ENCODE peak calls at places on chromosomes 3 and 15, in eight cellular contexts. Z is epithelial cell of esophagus, B is osteoblast, O is psoas muscle, D is body of pancreas, N is astrocyte of the spinal cord, V is right atrium auricular region, T is IMR-90. U is an unnamed sample.

GRCh38 chr3:115279939-115280338 is 132.9 kb upstream of the ZBTB20 start:
- DNase-seq in Z (no peak), B (peak), O (no peak), D (no peak), N (no peak), V (no peak), T (peak), U (no peak)

GRCh38 chr3:131361464-131362421 is 19.8 kb upstream of the NUDT16 start:
- DNase-seq in Z (peak), B (peak), O (peak), D (peak), N (peak), V (peak), T (peak), U (peak)

GRCh38 chr3:107370902-107371301 is 6.3 kb upstream of the CCDC54 start:
- DNase-seq in Z (no peak), B (no peak), O (no peak), D (no peak), N (no peak), V (no peak), T (no peak), U (no peak)

GRCh38 chr3:157428957-157429356 is 7.7 kb upstream of the PTX3 start:
- DNase-seq in Z (no peak), B (no peak), O (no peak), D (no peak), N (no peak), V (no peak), T (no peak), U (no peak)

GRCh38 chr15:64685230-64685886 is 90.0 kb downstream of the RBPMS2 start:
- DNase-seq in Z (no peak), B (no peak), O (no peak), D (no peak), N (no peak), V (no peak), T (no peak), U (no peak)

GRCh38 chr15:25182736-25183445 is 228.1 kb downstream of the SNRPN start:
- DNase-seq in Z (no peak), B (peak), O (peak), D (peak), N (no peak), V (peak), T (no peak), U (no peak)

GRCh38 chr3:114213669-114214541 is 23.5 kb downstream of the ZNF80 start:
- DNase-seq in Z (peak), B (no peak), O (no peak), D (no peak), N (peak), V (no peak), T (peak), U (peak)

GRCh38 chr3:126781889-126782491 is 78.0 kb downstream of the CHCHD6 start:
- DNase-seq in Z (peak), B (peak), O (no peak), D (no peak), N (peak), V (no peak), T (peak), U (no peak)

GRCh38 chr3:67739851-67740250 is 85.4 kb upstream of the SUCLG2 start:
- DNase-seq in Z (no peak), B (no peak), O (no peak), D (no peak), N (peak), V (no peak), T (peak), U (no peak)

GRCh38 chr3:67094769-67095168 is 96.7 kb downstream of the KBTBD8 start:
- DNase-seq in Z (peak), B (no peak), O (no peak), D (peak), N (no peak), V (no peak), T (peak), U (no peak)

GRCh38 chr15:100833432-100834389 is 45.9 kb upstream of the ALDH1A3 start:
- DNase-seq in Z (no peak), B (peak), O (no peak), D (no peak), N (no peak), V (no peak), T (no peak), U (no peak)

GRCh38 chr3:13839253-13839652 is 40.6 kb downstream of the WNT7A start:
- DNase-seq in Z (no peak), B (peak), O (no peak), D (no peak), N (no peak), V (no peak), T (no peak), U (no peak)

GRCh38 chr3:135456182-135456790 is 509.2 kb upstream of the PPP2R3A start:
- DNase-seq in Z (no peak), B (no peak), O (no peak), D (no peak), N (no peak), V (no peak), T (no peak), U (no peak)

GRCh38 chr3:38488949-38489348 is 7.2 kb upstream of the EXOG start:
- DNase-seq in Z (no peak), B (no peak), O (no peak), D (no peak), N (no peak), V (no peak), T (no peak), U (no peak)

GRCh38 chr15:52505141-52505540 is 23.5 kb downstream of the MYO5A start:
- DNase-seq in Z (peak), B (no peak), O (peak), D (no peak), N (no peak), V (peak), T (no peak), U (no peak)

GRCh38 chr3:16286161-16286560 is 21.1 kb downstream of the OXNAD1 start:
- DNase-seq in Z (peak), B (no peak), O (no peak), D (no peak), N (no peak), V (no peak), T (no peak), U (no peak)

GRCh38 chr3:151426337-151426648 is 34.6 kb downstream of the IGSF10 start:
- DNase-seq in Z (no peak), B (no peak), O (no peak), D (no peak), N (no peak), V (no peak), T (no peak), U (no peak)
- TF ChIP-seq CTCF in Z (peak), B (peak), O (no peak), D (no peak), N (no peak), V (no peak), T (no peak), U (no peak)

GRCh38 chr15:32641517-32642059 is at the start of gene SCG5:
- DNase-seq in Z (peak), B (peak), O (no peak), D (peak), N (peak), V (no peak), T (peak), U (peak)
- H3K4me3 ChIP-seq in Z (peak), B (peak), O (no peak), D (no peak), N (peak), V (peak), T (peak), U (peak)

GRCh38 chr3:10423171-10423882 is 82.1 kb downstream of the ATP2B2 start:
- DNase-seq in Z (no peak), B (no peak), O (no peak), D (no peak), N (no peak), V (no peak), T (no peak), U (no peak)
- TF ChIP-seq CTCF in Z (no peak), B (no peak), O (no peak), D (no peak), N (no peak), V (no peak), T (no peak), U (no peak)

GRCh38 chr3:102141913-102142210 is 292.5 kb downstream of the NFKBIZ start:
- DNase-seq in Z (no peak), B (no peak), O (no peak), D (no peak), N (no peak), V (no peak), T (no peak), U (no peak)
- H3K4me3 ChIP-seq in Z (no peak), B (no peak), O (no peak), D (no peak), N (no peak), V (no peak), T (no peak), U (no peak)

DNA sequence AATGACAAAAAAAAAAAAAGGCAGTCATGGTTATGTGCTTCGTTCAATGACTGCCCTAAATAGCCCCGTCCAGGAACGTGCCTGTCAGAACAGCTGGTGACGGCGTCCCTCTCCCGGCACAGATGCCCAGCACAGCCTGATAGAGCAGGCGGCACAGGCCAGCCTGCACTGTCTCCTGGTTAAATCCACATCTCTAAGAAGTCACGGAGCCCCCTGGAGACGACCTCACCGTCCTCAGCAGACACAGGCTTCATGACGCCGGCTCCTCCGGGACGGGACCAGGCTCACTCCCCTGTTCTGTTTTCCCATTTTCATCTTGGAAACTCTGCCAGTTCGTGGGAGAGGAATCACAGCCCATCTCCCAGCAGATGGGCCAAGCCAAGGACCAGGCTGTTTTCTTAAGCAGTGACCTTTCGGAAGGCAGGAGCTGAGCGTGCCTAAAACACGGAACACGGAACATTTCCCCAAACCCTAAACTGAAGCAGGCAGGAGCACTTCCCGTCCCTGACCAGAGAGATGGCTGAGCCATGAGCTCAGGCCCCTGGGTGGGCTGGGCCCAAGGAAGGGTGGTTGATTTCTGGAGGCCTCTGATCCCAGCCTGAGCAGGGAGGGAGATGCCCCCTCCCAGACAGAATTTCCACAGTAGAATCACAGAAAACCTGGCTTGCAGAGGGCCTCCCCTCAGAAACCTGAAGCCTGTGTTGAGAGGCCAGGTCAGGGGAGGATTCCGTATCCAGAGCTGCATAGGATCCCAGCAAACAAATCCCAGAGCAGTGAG is 35.9 kb downstream of the ADCY5 start:
- DNase-seq in Z (no peak), B (no peak), O (no peak), D (no peak), N (no peak), V (no peak), T (no peak), U (no peak)
- TF ChIP-seq CTCF in Z (no peak), B (no peak), O (no peak), D (no peak), N (no peak), V (no peak), T (no peak), U (no peak)

GRCh38 chr3:77254967-77255831 is 215.3 kb downstream of the ROBO2 start:
- DNase-seq in Z (peak), B (no peak), O (no peak), D (peak), N (peak), V (no peak), T (peak), U (peak)

GRCh38 chr3:77251136-77251535 is 211.2 kb downstream of the ROBO2 start:
- DNase-seq in Z (no peak), B (peak), O (no peak), D (no peak), N (no peak), V (no peak), T (no peak), U (no peak)

GRCh38 chr3:77259701-77260100 is 219.8 kb downstream of the ROBO2 start:
- DNase-seq in Z (no peak), B (no peak), O (no peak), D (no peak), N (no peak), V (no peak), T (no peak), U (no peak)

GRCh38 chr3:77256584-77257488 is 216.9 kb downstream of the ROBO2 start:
- DNase-seq in Z (no peak), B (no peak), O (no peak), D (no peak), N (no peak), V (no peak), T (no peak), U (no peak)
- H3K4me3 ChIP-seq in Z (no peak), B (no peak), O (no peak), D (no peak), N (no peak), V (no peak), T (no peak), U (no peak)

DNA sequence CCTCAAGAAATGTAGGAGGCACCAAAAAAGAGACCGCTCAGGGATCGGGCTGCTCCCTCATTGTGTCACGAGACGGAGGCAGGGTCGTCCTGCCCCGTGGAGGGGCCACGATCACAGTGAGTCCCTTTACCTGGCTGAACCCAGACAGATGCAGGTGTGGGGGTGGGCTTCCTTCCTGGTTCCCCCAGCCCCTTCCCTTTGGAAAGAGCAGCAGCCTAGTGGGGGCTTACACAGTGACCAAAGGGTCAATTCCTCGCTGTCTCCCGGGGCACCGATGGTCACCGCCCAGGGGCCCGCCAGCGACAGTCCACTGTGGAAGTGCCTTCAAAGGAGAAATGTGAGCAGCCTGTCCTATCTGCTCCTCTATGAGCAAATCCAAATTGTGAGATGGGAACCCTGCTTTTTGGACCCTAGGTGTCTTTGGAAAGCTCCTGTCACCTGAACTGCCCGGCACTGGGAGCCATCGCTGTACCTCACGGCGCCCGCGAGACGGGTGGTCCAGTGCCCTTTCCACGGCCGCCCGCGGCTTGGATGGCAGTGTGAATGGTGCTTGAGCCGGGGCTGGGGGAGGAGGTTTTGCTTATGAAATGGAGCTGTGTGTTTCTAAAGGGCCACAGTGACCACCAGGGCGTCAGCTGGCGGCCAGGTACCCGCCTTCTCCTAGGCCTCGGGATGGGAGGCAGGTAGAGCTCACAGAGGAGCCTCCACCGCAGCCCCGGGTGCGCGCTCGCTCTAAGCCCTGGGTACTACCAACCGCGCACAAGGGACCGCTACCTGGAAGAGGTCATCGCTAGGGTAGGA is 155.7 kb downstream of the KLF13 start:
- DNase-seq in Z (no peak), B (no peak), O (no peak), D (no peak), N (no peak), V (no peak), T (no peak), U (no peak)
- TF ChIP-seq CTCF in Z (no peak), B (no peak), O (no peak), D (no peak), N (no peak), V (no peak), T (no peak), U (no peak)